ENCODE peak calls at places on chromosome 19, in five cellular contexts. One of them, this sample, is unnamed.

GRCh38 chr19:38211779-38212178 is 12.2 kb downstream of the DPF1 start:
- DNase-seq in H9: peak
- DNase-seq in effector CD4-positive, alpha-beta T cell: no peak
- DNase-seq in coronary artery: no peak
- DNase-seq in NAMALWA: no peak
- DNase-seq in this sample: no peak

GRCh38 chr19:6062274-6062673 is 48.0 kb downstream of the RFX2 start:
- DNase-seq in H9: no peak
- DNase-seq in effector CD4-positive, alpha-beta T cell: peak
- DNase-seq in coronary artery: peak
- DNase-seq in NAMALWA: no peak
- DNase-seq in this sample: no peak

GRCh38 chr19:42207767-42208259 is 9.7 kb downstream of the DEDD2 start:
- DNase-seq in H9: no peak
- DNase-seq in coronary artery: no peak
- DNase-seq in NAMALWA: no peak
- DNase-seq in effector CD4-positive, alpha-beta T cell: no peak
- DNase-seq in this sample: no peak

GRCh38 chr19:17337675-17338439 is 504 bp downstream of the GTPBP3 start:
- DNase-seq in coronary artery: no peak
- DNase-seq in effector CD4-positive, alpha-beta T cell: no peak
- DNase-seq in NAMALWA: peak
- DNase-seq in H9: no peak
- DNase-seq in this sample: no peak

GRCh38 chr19:15551183-15552004 is 43.1 kb downstream of the CYP4F22 start:
- DNase-seq in H9: peak
- DNase-seq in effector CD4-positive, alpha-beta T cell: peak
- DNase-seq in coronary artery: no peak
- DNase-seq in NAMALWA: peak
- DNase-seq in this sample: no peak

GRCh38 chr19:38024991-38025716 is 118.1 kb downstream of the SIPA1L3 start:
- DNase-seq in effector CD4-positive, alpha-beta T cell: no peak
- DNase-seq in H9: peak
- DNase-seq in NAMALWA: no peak
- DNase-seq in coronary artery: no peak
- DNase-seq in this sample: no peak

GRCh38 chr19:53055117-53055516 is 10.6 kb downstream of the ERVV-2 start:
- DNase-seq in effector CD4-positive, alpha-beta T cell: no peak
- DNase-seq in H9: no peak
- DNase-seq in coronary artery: no peak
- DNase-seq in NAMALWA: no peak
- DNase-seq in this sample: no peak

GRCh38 chr19:14375055-14375581 is 6.1 kb upstream of the ADGRE5 start:
- DNase-seq in coronary artery: no peak
- DNase-seq in NAMALWA: peak
- DNase-seq in effector CD4-positive, alpha-beta T cell: peak
- DNase-seq in H9: no peak
- DNase-seq in this sample: no peak

GRCh38 chr19:14494910-14495677 is 833 bp downstream of the GIPC1 start:
- DNase-seq in effector CD4-positive, alpha-beta T cell: no peak
- DNase-seq in H9: no peak
- DNase-seq in coronary artery: no peak
- DNase-seq in NAMALWA: no peak
- DNase-seq in this sample: no peak

GRCh38 chr19:55489711-55490477 is 1.7 kb downstream of the SSC5D start:
- DNase-seq in effector CD4-positive, alpha-beta T cell: no peak
- DNase-seq in NAMALWA: no peak
- DNase-seq in coronary artery: no peak
- DNase-seq in H9: no peak
- DNase-seq in this sample: no peak

GRCh38 chr19:19418548-19419260 is 13.2 kb downstream of the GATAD2A start:
- DNase-seq in coronary artery: no peak
- DNase-seq in effector CD4-positive, alpha-beta T cell: no peak
- DNase-seq in NAMALWA: no peak
- DNase-seq in H9: no peak
- DNase-seq in this sample: no peak

GRCh38 chr19:14333101-14333871 is 48.0 kb upstream of the ADGRE5 start:
- DNase-seq in coronary artery: no peak
- DNase-seq in H9: peak
- DNase-seq in NAMALWA: no peak
- DNase-seq in effector CD4-positive, alpha-beta T cell: no peak
- DNase-seq in this sample: no peak

GRCh38 chr19:45646345-45646698 is 7.1 kb upstream of the EML2 start:
- DNase-seq in H9: no peak
- DNase-seq in NAMALWA: no peak
- DNase-seq in effector CD4-positive, alpha-beta T cell: no peak
- DNase-seq in coronary artery: no peak
- DNase-seq in this sample: no peak

GRCh38 chr19:47422417-47423163 is 3.3 kb upstream of the MEIS3 start:
- DNase-seq in effector CD4-positive, alpha-beta T cell: no peak
- DNase-seq in coronary artery: no peak
- DNase-seq in NAMALWA: no peak
- DNase-seq in H9: no peak
- DNase-seq in this sample: no peak

GRCh38 chr19:45467115-45467455 is 711 bp upstream of the FOSB start:
- DNase-seq in H9: no peak
- DNase-seq in coronary artery: no peak
- DNase-seq in effector CD4-positive, alpha-beta T cell: no peak
- DNase-seq in NAMALWA: no peak
- DNase-seq in this sample: peak

GRCh38 chr19:39843919-39844793 is 2.0 kb downstream of the FBL start:
- DNase-seq in H9: no peak
- DNase-seq in NAMALWA: peak
- DNase-seq in coronary artery: no peak
- DNase-seq in effector CD4-positive, alpha-beta T cell: peak
- DNase-seq in this sample: no peak

GRCh38 chr19:1901940-1902404 is 3.2 kb upstream of the ADAT3 start:
- DNase-seq in H9: no peak
- DNase-seq in NAMALWA: no peak
- DNase-seq in coronary artery: no peak
- DNase-seq in effector CD4-positive, alpha-beta T cell: no peak
- DNase-seq in this sample: no peak